ENCODE peak calls at places on chromosomes 6 and 20, in six cellular contexts. J is psoas muscle, I is astrocyte of the cerebellum, Y is astrocyte of the spinal cord, N is epithelial cell of esophagus, W is hepatocyte. T is an unnamed sample.

GRCh38 chr6:43076093-43076927 is at the start of gene PTK7:
- DNase-seq in J (no peak), I (no peak), Y (peak; percentile 72), N (peak; percentile 56), W (peak; percentile 89), T (peak; percentile 16)

GRCh38 chr6:29602564-29603361 is 17.8 kb downstream of the OR2H2 start:
- DNase-seq in J (no peak), I (no peak), Y (no peak), N (no peak), W (peak; percentile 54), T (no peak)

GRCh38 chr6:145562771-145563615 is 172.3 kb downstream of the EPM2A start:
- DNase-seq in J (no peak), I (peak; percentile 16), Y (no peak), N (no peak), W (no peak), T (no peak)

GRCh38 chr20:1860446-1860845 is 34.8 kb upstream of the SIRPA start:
- DNase-seq in J (no peak), I (no peak), Y (peak; percentile 42), N (peak; percentile 78), W (no peak), T (no peak)

GRCh38 chr6:21101694-21102093 is 491.9 kb upstream of the SOX4 start:
- DNase-seq in J (no peak), I (no peak), Y (no peak), N (no peak), W (no peak), T (no peak)

GRCh38 chr6:85458184-85458583 is 8.3 kb downstream of the NT5E start:
- DNase-seq in J (no peak), I (no peak), Y (no peak), N (no peak), W (no peak), T (no peak)

GRCh38 chr6:7173843-7174503 is 66.2 kb downstream of the RREB1 start:
- DNase-seq in J (no peak), I (no peak), Y (no peak), N (no peak), W (no peak), T (peak; percentile 34)

GRCh38 chr20:25081065-25081729 is 744 bp downstream of the VSX1 start:
- DNase-seq in J (peak; percentile 29), I (no peak), Y (no peak), N (peak; percentile 44), W (peak; percentile 71), T (no peak)

GRCh38 chr6:13767121-13767794 is 47.1 kb downstream of the MCUR1 start:
- DNase-seq in J (peak; percentile 70), I (no peak), Y (peak; percentile 19), N (no peak), W (peak; percentile 21), T (peak; percentile 78)

GRCh38 chr20:49957487-49957938 is 21.3 kb downstream of the RNF114 start:
- DNase-seq in J (no peak), I (no peak), Y (no peak), N (no peak), W (no peak), T (no peak)

GRCh38 chr20:3820048-3820900 is at the start of gene AP5S1:
- DNase-seq in J (peak; percentile 98), I (peak; percentile 89), Y (peak; percentile 97), N (peak; percentile 97), W (peak; percentile 98), T (peak; percentile 97)

GRCh38 chr20:19750907-19751636 is 7.0 kb upstream of the RIN2 start:
- DNase-seq in J (no peak), I (no peak), Y (no peak), N (peak; percentile 58), W (peak; percentile 41), T (no peak)

GRCh38 chr20:20711413-20711812 is 1.0 kb downstream of the RALGAPA2 start:
- DNase-seq in J (no peak), I (no peak), Y (no peak), N (peak; percentile 17), W (peak; percentile 42), T (no peak)

GRCh38 chr6:117317261-117317660 is 51.9 kb downstream of the VGLL2 start:
- DNase-seq in J (no peak), I (peak; percentile 32), Y (peak; percentile 40), N (peak; percentile 59), W (peak; percentile 49), T (no peak)

GRCh38 chr6:64732888-64733287 is 974.1 kb downstream of the EYS start:
- DNase-seq in J (no peak), I (no peak), Y (no peak), N (peak; percentile 13), W (no peak), T (no peak)

GRCh38 chr6:117521785-117522502 is 39.5 kb downstream of the DCBLD1 start:
- DNase-seq in J (no peak), I (no peak), Y (no peak), N (no peak), W (no peak), T (no peak)

GRCh38 chr6:121584591-121585369 is 149.3 kb downstream of the GJA1 start:
- DNase-seq in J (no peak), I (peak; percentile 5), Y (peak; percentile 70), N (peak; percentile 30), W (no peak), T (no peak)

GRCh38 chr6:27650620-27651370 is 177.9 kb upstream of the ZNF184 start:
- DNase-seq in J (no peak), I (no peak), Y (peak; percentile 4), N (peak; percentile 82), W (peak; percentile 86), T (no peak)

GRCh38 chr20:41494451-41494850 is 123.7 kb downstream of the CHD6 start:
- DNase-seq in J (no peak), I (no peak), Y (no peak), N (no peak), W (no peak), T (no peak)

GRCh38 chr6:84026721-84027164 is 6.8 kb upstream of the MRAP2 start:
- DNase-seq in J (no peak), I (no peak), Y (no peak), N (peak; percentile 24), W (no peak), T (no peak)

GRCh38 chr6:815348-815738 is 122.4 kb upstream of the EXOC2 start:
- DNase-seq in J (no peak), I (no peak), Y (no peak), N (no peak), W (no peak), T (no peak)

GRCh38 chr20:9989066-9989724 is 45.6 kb upstream of the ANKEF1 start:
- DNase-seq in J (no peak), I (peak; percentile 74), Y (peak; percentile 82), N (peak; percentile 73), W (no peak), T (no peak)

GRCh38 chr6:147579667-147580066 is 71.2 kb downstream of the SAMD5 start:
- DNase-seq in J (no peak), I (no peak), Y (no peak), N (no peak), W (no peak), T (no peak)

GRCh38 chr6:31010393-31011060 is at the start of gene MUC22:
- DNase-seq in J (no peak), I (peak; percentile 11), Y (peak; percentile 33), N (peak; percentile 75), W (no peak), T (no peak)

GRCh38 chr6:110944681-110945151 is 13.8 kb upstream of the GTF3C6 start:
- DNase-seq in J (no peak), I (no peak), Y (peak; percentile 86), N (peak; percentile 96), W (no peak), T (no peak)

GRCh38 chr20:47805951-47806350 is 20.7 kb upstream of the SULF2 start:
- DNase-seq in J (no peak), I (no peak), Y (no peak), N (no peak), W (no peak), T (no peak)

GRCh38 chr6:155586036-155586557 is 130.5 kb upstream of the NOX3 start:
- DNase-seq in J (no peak), I (no peak), Y (no peak), N (no peak), W (no peak), T (no peak)

GRCh38 chr6:133956413-133957049 is 3.5 kb downstream of the TBPL1 start:
- DNase-seq in J (no peak), I (no peak), Y (no peak), N (no peak), W (no peak), T (no peak)
- H3K4me3 ChIP-seq in J (no peak overlapping the region), I (no peak overlapping the region), Y (no peak overlapping the region), N (no peak overlapping the region), W (no peak overlapping the region), T (no peak overlapping the region)

GRCh38 chr6:131172237-131172636 is 37.0 kb downstream of the AKAP7 start:
- DNase-seq in J (no peak), I (no peak), Y (peak; percentile 6), N (peak; percentile 61), W (no peak), T (no peak)

GRCh38 chr6:131169613-131170012 is 34.3 kb downstream of the AKAP7 start:
- DNase-seq in J (no peak), I (no peak), Y (no peak), N (no peak), W (no peak), T (no peak)

GRCh38 chr6:131163886-131164285 is 28.6 kb downstream of the AKAP7 start:
- DNase-seq in J (no peak), I (no peak), Y (no peak), N (no peak), W (no peak), T (no peak)

GRCh38 chr6:131164506-131164905 is 29.2 kb downstream of the AKAP7 start:
- DNase-seq in J (no peak), I (no peak), Y (no peak), N (no peak), W (no peak), T (no peak)

GRCh38 chr6:131167773-131168172 is 32.5 kb downstream of the AKAP7 start:
- DNase-seq in J (no peak), I (no peak), Y (peak; percentile 9), N (no peak), W (no peak), T (no peak)
- TF ChIP-seq CTCF in J (no peak), I (no peak), Y (no peak), N (no peak), W (peak; percentile 48), T (peak; percentile 18)

GRCh38 chr20:31751126-31751525 is 12.0 kb downstream of the TPX2 start:
- DNase-seq in J (no peak), I (peak; percentile 94), Y (peak; percentile 83), N (no peak), W (no peak), T (no peak)

GRCh38 chr20:31740656-31741323 is 1.7 kb downstream of the TPX2 start:
- DNase-seq in J (no peak), I (no peak), Y (no peak), N (no peak), W (no peak), T (no peak)

GRCh38 chr20:31747640-31748039 is 8.6 kb downstream of the TPX2 start:
- DNase-seq in J (no peak), I (no peak), Y (no peak), N (no peak), W (no peak), T (peak; percentile 8)

GRCh38 chr20:31749223-31749622 is 10.1 kb downstream of the TPX2 start:
- DNase-seq in J (no peak), I (no peak), Y (no peak), N (no peak), W (no peak), T (no peak)

GRCh38 chr20:31746068-31746878 is 7.2 kb downstream of the TPX2 start:
- DNase-seq in J (no peak), I (no peak), Y (no peak), N (no peak), W (no peak), T (no peak)
- H3K4me3 ChIP-seq in J (no peak overlapping the region), I (no peak overlapping the region), Y (no peak overlapping the region), N (no peak overlapping the region), W (no peak overlapping the region), T (no peak overlapping the region)

GRCh38 chr6:167424060-167424673 is 99.3 kb downstream of the TTLL2 start:
- DNase-seq in J (no peak), I (no peak), Y (no peak), N (no peak), W (no peak), T (no peak)
- TF ChIP-seq CTCF in J (no peak), I (no peak), Y (no peak), N (no peak), W (no peak), T (no peak)